ENCODE peak calls at places on chromosomes 16 and 17, in six cellular contexts. G is thoracic aorta, E is A549, B is gastrocnemius medialis, R is AG04450, C is tibial artery. D is an unnamed sample.

GRCh38 chr17:40915721-40916256 is 21.7 kb downstream of the KRT23 start:
- DNase-seq in E (peak; percentile 60), B (no peak), C (no peak), G (no peak), R (peak; percentile 38), D (no peak)

GRCh38 chr16:67673712-67674580 is 7.3 kb downstream of the C16orf86 start:
- DNase-seq in E (no peak), R (no peak), C (peak; percentile 82), G (no peak), B (no peak), D (peak; percentile 78)

GRCh38 chr16:5036228-5037156 is 2.8 kb upstream of the NAGPA start:
- DNase-seq in R (no peak), C (no peak), G (no peak), B (no peak), E (no peak), D (no peak)

GRCh38 chr17:61426482-61427304 is 25.5 kb upstream of the TBX4 start:
- DNase-seq in E (peak; percentile 83), C (no peak), G (no peak), B (no peak), R (no peak), D (no peak)

GRCh38 chr17:48610282-48611211 is at the start of gene HOXB7:
- DNase-seq in G (no peak), B (no peak), R (no peak), C (no peak), E (peak; percentile 75), D (no peak)

GRCh38 chr17:35807371-35808144 is 1.7 kb upstream of the TAF15 start:
- DNase-seq in C (no peak), E (no peak), B (no peak), G (no peak), R (no peak), D (no peak)

GRCh38 chr16:89575247-89576172 is at the start of gene CPNE7:
- DNase-seq in R (no peak), B (no peak), E (peak; percentile 32), G (no peak), C (no peak), D (no peak)

GRCh38 chr16:68216240-68216639 is 19.7 kb downstream of the ESRP2 start:
- DNase-seq in G (no peak), E (no peak), R (no peak), B (no peak), C (no peak), D (no peak)

GRCh38 chr16:78177927-78178326 is 78.5 kb downstream of the WWOX start:
- DNase-seq in E (no peak), G (no peak), R (no peak), C (no peak), B (no peak), D (no peak)

GRCh38 chr17:81987161-81987770 is 9.8 kb downstream of the ASPSCR1 start:
- DNase-seq in B (no peak), R (no peak), G (no peak), E (no peak), C (no peak), D (no peak)

GRCh38 chr17:45223541-45224528 is 2.1 kb downstream of the FMNL1 start:
- DNase-seq in E (no peak), B (no peak), R (no peak), G (no peak), C (no peak), D (no peak)

GRCh38 chr17:74089869-74090464 is 113.5 kb upstream of the RPL38 start:
- DNase-seq in C (no peak), G (no peak), R (no peak), B (no peak), E (peak; percentile 79), D (peak; percentile 68)

GRCh38 chr17:83118071-83118841 is 38.8 kb downstream of the METRNL start:
- DNase-seq in C (peak; percentile 48), R (no peak), B (no peak), E (no peak), G (no peak), D (no peak)

GRCh38 chr17:48246623-48247022 is 139.1 kb downstream of the SNX11 start:
- DNase-seq in R (no peak), E (peak; percentile 90), B (no peak), G (no peak), C (no peak), D (no peak)

GRCh38 chr16:69404275-69404805 is 18.5 kb upstream of the TERF2 start:
- DNase-seq in R (no peak), C (no peak), G (no peak), B (no peak), E (peak; percentile 89), D (peak; percentile 38)

GRCh38 chr16:74936902-74937560 is 47.9 kb downstream of the WDR59 start:
- DNase-seq in C (peak; percentile 49), B (no peak), G (no peak), R (peak; percentile 15), E (peak; percentile 15), D (no peak)

GRCh38 chr17:4908711-4909496 is 6.0 kb upstream of the CHRNE start:
- DNase-seq in E (peak; percentile 92), C (peak; percentile 95), G (peak; percentile 53), R (peak; percentile 85), B (peak; percentile 86), D (peak; percentile 94)

GRCh38 chr16:668519-669171 is 713 bp downstream of the RHOT2 start:
- DNase-seq in B (no peak), R (no peak), G (no peak), C (no peak), E (no peak), D (no peak)

DNA sequence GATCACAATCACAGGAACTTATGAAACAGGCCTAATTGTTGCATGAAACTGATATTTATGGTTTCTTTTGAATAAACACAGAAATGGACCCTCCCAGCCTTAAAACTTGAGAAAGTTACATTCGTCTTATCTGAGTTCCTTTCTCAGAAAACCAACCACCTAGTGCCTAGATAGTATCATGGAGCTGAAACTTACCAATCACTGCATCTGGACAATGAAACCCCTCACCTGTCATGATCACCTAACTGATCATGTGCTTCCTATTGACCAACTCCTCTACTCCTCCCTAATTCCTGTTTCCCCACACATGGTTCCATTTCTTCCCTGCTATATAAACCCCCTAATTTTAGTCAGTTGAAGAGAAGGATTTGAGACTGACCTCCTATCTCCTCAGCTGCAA is 216.1 kb downstream of the SLC39A11 start:
- DNase-seq in E (no peak), B (no peak), R (no peak), C (no peak), G (no peak), D (no peak)
- H3K9me3 ChIP-seq in E (peaks cover 30% of the 10 kb centered on the region), B (no peaks in the 10 kb centered on the region), R (peaks cover 28% of the 10 kb centered on the region), C (peaks cover 12% of the 10 kb centered on the region), G (peaks cover 6% of the 10 kb centered on the region), D (no peaks in the 10 kb centered on the region)

GRCh38 chr17:16552637-16553045 is 16.4 kb downstream of the ZNF287 start:
- DNase-seq in C (no peak), R (no peak), B (no peak), E (peak; percentile 24), G (no peak), D (no peak)

DNA sequence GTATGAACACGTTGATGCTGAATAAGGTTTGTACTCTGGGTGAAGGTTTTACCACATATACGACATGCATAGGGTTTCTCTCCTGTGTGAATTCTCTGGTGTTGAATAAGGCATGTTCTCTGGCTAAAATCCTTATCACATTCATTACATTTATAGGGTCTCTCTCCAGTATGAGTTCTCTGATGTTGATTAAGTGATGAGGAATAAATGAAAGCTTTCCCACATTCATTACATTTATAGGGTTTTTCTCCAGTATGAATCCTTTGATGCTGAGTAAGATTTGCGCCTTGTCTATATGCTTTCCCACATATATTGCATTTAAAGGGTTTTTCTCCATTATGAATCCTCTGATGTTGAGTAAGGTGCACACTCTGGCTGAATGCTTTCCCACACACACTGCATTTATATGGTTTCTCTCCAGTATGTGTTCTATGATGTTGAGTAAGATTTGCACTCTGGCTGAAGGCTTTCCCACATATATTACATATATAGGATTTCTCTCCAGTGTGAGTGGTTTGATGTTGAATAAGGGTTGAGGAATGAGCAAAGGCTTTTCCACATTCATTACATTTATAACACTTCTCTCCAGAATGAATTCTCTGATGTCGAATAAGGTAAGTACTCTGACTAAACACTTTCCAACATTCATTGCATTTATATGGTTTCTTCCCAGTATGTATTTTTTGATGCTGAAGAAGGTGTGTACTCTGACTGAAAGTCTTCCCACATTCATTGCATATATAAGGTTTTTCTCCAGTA is 16.9 kb downstream of the ZNF287 start:
- DNase-seq in C (no peak), E (peak; percentile 8), G (no peak), B (no peak), R (no peak), D (no peak)
- H3K9me3 ChIP-seq in C (peaks cover 94% of the 10 kb centered on the region), E (peaks cover 99% of the 10 kb centered on the region), G (peaks cover 92% of the 10 kb centered on the region), B (peaks cover 71% of the 10 kb centered on the region), R (peaks cover 24% of the 10 kb centered on the region), D (peaks cover 98% of the 10 kb centered on the region)

GRCh38 chr16:35180970-35181369 is 1721.6 kb downstream of the TP53TG3F start:
- DNase-seq in G (no peak), B (no peak), E (no peak), R (no peak), C (no peak), D (no peak)
- H3K9me3 ChIP-seq in G (no peaks in the 10 kb centered on the region), B (no peaks in the 10 kb centered on the region), E (no peaks in the 10 kb centered on the region), R (peaks cover 61% of the 10 kb centered on the region), C (no peaks in the 10 kb centered on the region), D (no peaks in the 10 kb centered on the region)

GRCh38 chr16:25872369-25873070 is 180.8 kb downstream of the HS3ST4 start:
- DNase-seq in E (no peak), C (no peak), G (no peak), B (no peak), R (no peak), D (no peak)
- H3K9me3 ChIP-seq in E (no peaks in the 10 kb centered on the region), C (no peaks in the 10 kb centered on the region), G (no peaks in the 10 kb centered on the region), B (no peaks in the 10 kb centered on the region), R (peaks cover 5% of the 10 kb centered on the region), D (no peaks in the 10 kb centered on the region)

GRCh38 chr17:8930664-8931063 is 34.8 kb downstream of the PIK3R5 start:
- DNase-seq in C (no peak), B (no peak), G (no peak), E (no peak), R (no peak), D (no peak)

GRCh38 chr17:8925808-8926207 is 39.7 kb downstream of the PIK3R5 start:
- DNase-seq in E (no peak), C (no peak), G (no peak), R (no peak), B (no peak), D (no peak)

GRCh38 chr17:8927395-8927794 is 38.1 kb downstream of the PIK3R5 start:
- DNase-seq in G (no peak), C (no peak), E (no peak), B (no peak), R (no peak), D (no peak)

GRCh38 chr17:8925141-8925540 is 40.4 kb downstream of the PIK3R5 start:
- DNase-seq in B (no peak), E (no peak), C (no peak), R (no peak), G (no peak), D (no peak)

DNA sequence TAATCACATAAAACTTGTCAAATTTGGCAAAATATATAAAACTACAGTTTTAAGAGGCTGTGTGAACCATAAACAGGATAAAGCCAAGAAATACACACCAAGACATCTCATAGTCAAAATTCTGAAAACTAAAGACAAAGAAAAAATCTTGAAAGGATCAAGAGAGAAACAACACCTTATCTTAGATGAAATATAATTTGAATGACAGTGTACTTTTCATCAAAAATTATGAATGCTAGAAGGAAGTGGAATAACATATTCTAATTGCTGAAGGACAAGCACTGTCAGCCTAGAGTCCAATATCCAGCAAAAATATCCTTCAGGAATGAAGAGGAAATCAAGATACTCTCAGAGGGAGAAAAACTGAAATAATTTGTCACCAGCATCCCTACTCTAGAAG is 37.2 kb downstream of the PIK3R5 start:
- DNase-seq in E (no peak), R (no peak), G (no peak), C (no peak), B (no peak), D (no peak)
- H3K9me3 ChIP-seq in E (peaks cover 53% of the 10 kb centered on the region), R (peaks cover 16% of the 10 kb centered on the region), G (peaks cover 22% of the 10 kb centered on the region), C (peaks cover 30% of the 10 kb centered on the region), B (peaks cover 16% of the 10 kb centered on the region), D (peaks cover 9% of the 10 kb centered on the region)

GRCh38 chr16:22337849-22338248 is 36.6 kb downstream of the CDR2 start:
- DNase-seq in G (no peak), C (no peak), B (no peak), R (no peak), E (no peak), D (no peak)
- H3K9me3 ChIP-seq in G (peaks cover 9% of the 10 kb centered on the region), C (peaks cover 34% of the 10 kb centered on the region), B (peaks cover 5% of the 10 kb centered on the region), R (peaks cover 8% of the 10 kb centered on the region), E (peaks cover 45% of the 10 kb centered on the region), D (no peaks in the 10 kb centered on the region)